ENCODE peak calls at places on chromosome 15, in nine cellular contexts. R is cardiac fibroblast, S is colonic mucosa, N is foreskin fibroblast, L is mesothelial cell of epicardium, A is right lobe of liver, P is pancreas, V is endothelial cell, J is breast epithelium. H is an unnamed sample.

GRCh38 chr15:87871738-87872315 is 384.7 kb downstream of the NTRK3 start:
- DNase-seq in R (peak), S (no peak), N (no peak), L (no peak), A (no peak), P (no peak), V (no peak), J (no peak), H (no peak)

GRCh38 chr15:92845109-92845508 is 55.0 kb upstream of the CHD2 start:
- DNase-seq in R (peak), S (no peak), N (peak), L (no peak), A (no peak), P (no peak), V (no peak), J (no peak), H (no peak)

GRCh38 chr15:50066693-50067092 is 52.3 kb downstream of the ATP8B4 start:
- DNase-seq in R (no peak), S (no peak), N (no peak), L (no peak), A (no peak), P (no peak), V (no peak), J (no peak), H (no peak)

GRCh38 chr15:92733934-92734521 is 78.5 kb upstream of the FAM174B start:
- DNase-seq in R (peak), S (no peak), N (peak), L (no peak), A (no peak), P (peak), V (no peak), J (no peak), H (no peak)

GRCh38 chr15:95845862-95846515 is 484.5 kb upstream of the NR2F2 start:
- DNase-seq in R (peak), S (no peak), N (peak), L (no peak), A (no peak), P (peak), V (no peak), J (no peak), H (no peak)

GRCh38 chr15:83118968-83119367 is 11.5 kb downstream of the TM6SF1 start:
- DNase-seq in R (no peak), S (no peak), N (no peak), L (no peak), A (no peak), P (no peak), V (no peak), J (no peak), H (no peak)

GRCh38 chr15:67660446-67660845 is 117.9 kb downstream of the MAP2K5 start:
- DNase-seq in R (no peak), S (no peak), N (no peak), L (no peak), A (no peak), P (no peak), V (no peak), J (no peak), H (no peak)

GRCh38 chr15:98438326-98438725 is 210.0 kb upstream of the IGF1R start:
- DNase-seq in R (no peak), S (no peak), N (no peak), L (no peak), A (no peak), P (no peak), V (no peak), J (no peak), H (no peak)

GRCh38 chr15:38961886-38962285 is 397.3 kb upstream of the RASGRP1 start:
- DNase-seq in R (peak), S (no peak), N (peak), L (no peak), A (no peak), P (no peak), V (no peak), J (no peak), H (no peak)

GRCh38 chr15:55407631-55407948 is 569 bp downstream of the CCPG1 start:
- DNase-seq in R (peak), S (no peak), N (no peak), L (no peak), A (no peak), P (no peak), V (no peak), J (no peak), H (peak)

GRCh38 chr15:39596358-39597051 is 15.6 kb downstream of the THBS1 start:
- DNase-seq in R (peak), S (no peak), N (peak), L (no peak), A (no peak), P (no peak), V (no peak), J (no peak), H (no peak)

DNA sequence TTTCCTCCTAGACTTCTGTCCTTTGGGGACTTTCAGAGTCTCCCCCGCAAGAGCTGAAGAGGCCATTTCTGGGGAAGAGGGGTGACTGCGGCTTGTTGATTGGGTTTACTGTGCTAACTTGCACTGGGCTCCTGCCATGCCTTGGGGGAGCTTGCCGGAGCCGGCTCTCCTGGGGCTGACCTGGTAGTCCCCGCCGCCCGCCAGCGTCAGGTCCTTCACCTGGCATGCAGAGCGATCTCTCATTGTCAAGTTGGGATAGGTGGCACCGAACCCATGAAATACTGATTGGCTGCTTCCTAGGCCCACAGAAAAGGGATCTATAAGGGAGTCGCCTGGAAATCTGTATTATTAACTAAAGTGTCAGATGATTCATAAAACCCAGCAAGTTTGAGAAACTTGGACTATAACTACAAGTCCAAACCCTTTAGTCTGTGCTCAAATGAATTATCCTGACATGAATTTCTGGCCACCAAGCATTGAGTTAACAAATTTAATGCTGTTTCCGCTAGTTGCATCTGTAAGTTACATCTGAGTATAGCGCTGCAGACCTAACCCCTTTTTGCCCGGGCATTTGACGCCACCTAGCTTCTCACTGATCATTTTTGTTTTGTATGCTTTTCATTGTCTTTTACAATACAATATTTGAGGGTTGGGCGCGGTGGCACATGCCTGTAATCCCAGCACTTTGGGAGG is 605 bp upstream of the IMP3 start:
- DNase-seq in R (peak), S (no peak), N (peak), L (no peak), A (peak), P (no peak), V (no peak), J (no peak), H (no peak)
- TF ChIP-seq CTCF in R (peak), S (no peak), N (peak), L (no peak), A (peak), P (no peak), V (no peak), J (no peak), H (peak)

GRCh38 chr15:75758071-75758872 is 45.6 kb upstream of the CSPG4 start:
- DNase-seq in R (peak), S (peak), N (peak), L (peak), A (peak), P (peak), V (peak), J (peak), H (peak)
- TF ChIP-seq CTCF in R (peak), S (no peak), N (peak), L (no peak), A (peak), P (no peak), V (no peak), J (no peak), H (peak)

GRCh38 chr15:57018151-57018550 is 99.7 kb downstream of the TCF12 start:
- DNase-seq in R (peak), S (no peak), N (peak), L (no peak), A (no peak), P (no peak), V (no peak), J (no peak), H (no peak)

GRCh38 chr15:57015360-57015759 is 96.9 kb downstream of the TCF12 start:
- DNase-seq in R (no peak), S (no peak), N (no peak), L (no peak), A (no peak), P (no peak), V (no peak), J (no peak), H (no peak)

GRCh38 chr15:57019496-57020160 is 101.2 kb downstream of the TCF12 start:
- DNase-seq in R (peak), S (no peak), N (peak), L (no peak), A (no peak), P (no peak), V (no peak), J (no peak), H (no peak)

GRCh38 chr15:57015897-57016296 is 97.5 kb downstream of the TCF12 start:
- DNase-seq in R (peak), S (no peak), N (no peak), L (no peak), A (no peak), P (no peak), V (no peak), J (no peak), H (no peak)

GRCh38 chr15:57017024-57017423 is 98.6 kb downstream of the TCF12 start:
- DNase-seq in R (peak), S (no peak), N (peak), L (no peak), A (no peak), P (no peak), V (no peak), J (no peak), H (no peak)
- TF ChIP-seq CTCF in R (peak), S (no peak), N (no peak), L (no peak), A (peak), P (no peak), V (no peak), J (no peak), H (peak)

GRCh38 chr15:47551079-47551478 is 166.2 kb upstream of the SEMA6D start:
- DNase-seq in R (no peak), S (no peak), N (no peak), L (no peak), A (no peak), P (no peak), V (no peak), J (no peak), H (no peak)
- TF ChIP-seq CTCF in R (no peak), S (no peak), N (no peak), L (no peak), A (no peak), P (no peak), V (no peak), J (no peak), H (peak)

GRCh38 chr15:85592148-85592547 is 202.6 kb downstream of the KLHL25 start:
- DNase-seq in R (peak), S (no peak), N (peak), L (no peak), A (no peak), P (no peak), V (no peak), J (no peak), H (no peak)
- TF ChIP-seq CTCF in R (peak), S (no peak), N (peak), L (no peak), A (peak), P (no peak), V (no peak), J (no peak), H (peak)

DNA sequence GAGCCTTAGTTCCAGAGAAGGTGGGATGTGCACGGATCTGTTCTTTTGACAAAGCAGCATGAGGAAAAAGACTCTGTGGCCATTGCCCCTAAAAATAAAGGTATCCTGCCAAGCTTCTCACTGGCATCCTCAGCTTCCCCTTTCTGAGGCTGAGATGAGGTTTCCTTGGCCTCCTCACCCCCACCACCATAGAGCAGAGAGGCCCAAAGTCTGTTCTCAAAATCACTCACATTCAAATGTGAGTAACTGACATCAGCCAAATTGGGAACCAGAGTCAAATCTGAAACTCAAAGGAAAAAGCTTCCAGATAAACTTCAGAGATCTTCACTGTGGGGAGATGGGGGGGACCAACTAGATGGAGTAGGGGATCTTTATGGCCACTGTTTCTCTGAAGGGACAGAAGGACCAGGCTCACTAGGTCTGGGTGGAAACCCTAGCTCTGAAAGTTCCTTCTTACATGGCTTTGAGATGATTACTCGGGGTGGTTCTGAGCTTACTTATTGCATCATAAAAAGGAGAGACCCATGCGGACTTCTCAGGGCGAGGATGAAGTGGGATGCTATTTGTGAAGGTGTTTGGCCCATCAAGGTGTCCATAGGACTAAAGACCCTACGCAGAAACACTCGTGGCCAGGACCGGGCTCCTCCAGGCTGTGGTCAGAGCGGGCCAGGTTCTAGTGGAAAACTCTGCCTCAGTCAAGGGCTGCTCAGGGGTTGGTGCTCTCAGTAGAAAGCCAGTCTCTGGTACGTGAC is 61.5 kb upstream of the MEF2A start:
- DNase-seq in R (no peak), S (no peak), N (no peak), L (no peak), A (no peak), P (no peak), V (no peak), J (no peak), H (no peak)
- TF ChIP-seq CTCF in R (no peak), S (no peak), N (no peak), L (no peak), A (no peak), P (no peak), V (no peak), J (no peak), H (no peak)

DNA sequence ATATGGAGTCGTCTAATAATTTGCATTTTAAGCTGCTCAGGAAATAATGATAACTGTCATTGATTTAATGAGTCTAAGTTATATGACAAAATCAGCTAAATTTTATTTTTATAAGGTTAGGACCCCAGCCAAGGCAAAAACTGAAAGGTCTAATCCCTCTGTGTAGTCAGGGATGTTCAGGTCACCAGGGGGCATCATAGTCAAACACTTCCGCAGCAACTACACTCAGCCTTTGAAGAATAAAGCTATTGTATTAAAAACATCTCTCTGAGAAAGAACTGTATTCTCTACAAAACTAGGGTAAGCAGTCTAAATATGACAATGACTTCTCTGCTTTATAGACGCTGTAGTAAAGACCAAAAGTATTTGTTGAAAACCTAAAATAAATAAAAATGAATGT is 15.0 kb downstream of the INTS14 start:
- DNase-seq in R (peak), S (no peak), N (no peak), L (no peak), A (no peak), P (no peak), V (peak), J (no peak), H (no peak)
- TF ChIP-seq CTCF in R (peak), S (no peak), N (no peak), L (no peak), A (peak), P (no peak), V (peak), J (no peak), H (peak)